ENCODE peak calls at places on chromosomes 5 and 9, in nine cellular contexts. Z, D, E, N, B, K, P, W and O are unnamed samples.

GRCh38 chr5:86929123-86929766 is 311.5 kb downstream of the COX7C start:
- DNase-seq in Z (no peak), D (no peak), E (no peak), N (no peak), B (no peak), K (no peak), P (no peak), W (no peak), O (no peak)

GRCh38 chr5:179873176-179873575 is 14.6 kb upstream of the MRNIP start:
- DNase-seq in Z (no peak), D (no peak), E (no peak), N (no peak), B (peak), K (no peak), P (no peak), W (no peak), O (no peak)

GRCh38 chr5:153523196-153523595 is 32.7 kb downstream of the GRIA1 start:
- DNase-seq in Z (no peak), D (no peak), E (no peak), N (no peak), B (no peak), K (peak), P (no peak), W (no peak), O (no peak)

GRCh38 chr9:100428871-100429654 is 2.1 kb downstream of the MSANTD3 start:
- DNase-seq in Z (no peak), D (no peak), E (peak), N (peak), B (no peak), K (peak), P (peak), W (no peak), O (peak)

GRCh38 chr9:96453625-96454024 is 3.7 kb downstream of the HABP4 start:
- DNase-seq in Z (no peak), D (no peak), E (peak), N (no peak), B (peak), K (peak), P (peak), W (no peak), O (no peak)

GRCh38 chr5:157575096-157575872 is at the start of gene ADAM19:
- DNase-seq in Z (peak), D (peak), E (peak), N (peak), B (peak), K (peak), P (no peak), W (no peak), O (no peak)

GRCh38 chr5:148653840-148654781 is at the start of gene HTR4:
- DNase-seq in Z (no peak), D (no peak), E (no peak), N (no peak), B (peak), K (no peak), P (no peak), W (no peak), O (no peak)

GRCh38 chr5:74266132-74266531 is 374.4 kb downstream of the ENC1 start:
- DNase-seq in Z (no peak), D (no peak), E (no peak), N (no peak), B (no peak), K (no peak), P (no peak), W (no peak), O (no peak)

GRCh38 chr5:75412111-75412990 is 75.3 kb downstream of the HMGCR start:
- DNase-seq in Z (no peak), D (no peak), E (no peak), N (no peak), B (no peak), K (peak), P (peak), W (no peak), O (no peak)

GRCh38 chr5:54090495-54091084 is 219.8 kb downstream of the ARL15 start:
- DNase-seq in Z (no peak), D (no peak), E (peak), N (no peak), B (no peak), K (peak), P (peak), W (no peak), O (peak)

GRCh38 chr9:75175395-75175794 is 87.1 kb downstream of the OSTF1 start:
- DNase-seq in Z (no peak), D (no peak), E (no peak), N (no peak), B (no peak), K (no peak), P (no peak), W (no peak), O (no peak)

GRCh38 chr5:139708877-139709586 is 60.9 kb downstream of the CXXC5 start:
- DNase-seq in Z (peak), D (peak), E (no peak), N (peak), B (peak), K (peak), P (no peak), W (no peak), O (no peak)

GRCh38 chr5:173785866-173786265 is 102.3 kb upstream of the CPEB4 start:
- DNase-seq in Z (no peak), D (no peak), E (no peak), N (no peak), B (no peak), K (no peak), P (no peak), W (no peak), O (no peak)

GRCh38 chr5:173785421-173785820 is 102.7 kb upstream of the CPEB4 start:
- DNase-seq in Z (no peak), D (no peak), E (no peak), N (no peak), B (no peak), K (no peak), P (no peak), W (no peak), O (no peak)

GRCh38 chr5:173789031-173789920 is 98.9 kb upstream of the CPEB4 start:
- DNase-seq in Z (no peak), D (no peak), E (no peak), N (peak), B (no peak), K (peak), P (peak), W (no peak), O (peak)

GRCh38 chr5:173790177-173790719 is 97.9 kb upstream of the CPEB4 start:
- DNase-seq in Z (no peak), D (no peak), E (no peak), N (no peak), B (no peak), K (no peak), P (no peak), W (no peak), O (no peak)

GRCh38 chr5:173786296-173787187 is 101.6 kb upstream of the CPEB4 start:
- DNase-seq in Z (no peak), D (no peak), E (no peak), N (no peak), B (no peak), K (no peak), P (no peak), W (no peak), O (no peak)
- TF ChIP-seq CTCF in Z (no peak), D (no peak), E (no peak), N (no peak), B (no peak), K (no peak), P (no peak), W (no peak), O (no peak)

GRCh38 chr5:119359737-119360413 is 4.1 kb downstream of the TNFAIP8 start:
- DNase-seq in Z (no peak), D (no peak), E (no peak), N (no peak), B (no peak), K (no peak), P (no peak), W (no peak), O (no peak)

GRCh38 chr5:119358901-119359603 is 3.2 kb downstream of the TNFAIP8 start:
- DNase-seq in Z (no peak), D (no peak), E (no peak), N (no peak), B (no peak), K (no peak), P (no peak), W (no peak), O (no peak)

GRCh38 chr5:119356384-119357188 is 767 bp downstream of the TNFAIP8 start:
- DNase-seq in Z (no peak), D (no peak), E (no peak), N (no peak), B (no peak), K (peak), P (peak), W (no peak), O (no peak)

GRCh38 chr5:119357309-119357708 is 1.5 kb downstream of the TNFAIP8 start:
- DNase-seq in Z (no peak), D (no peak), E (no peak), N (no peak), B (no peak), K (no peak), P (no peak), W (no peak), O (no peak)

DNA sequence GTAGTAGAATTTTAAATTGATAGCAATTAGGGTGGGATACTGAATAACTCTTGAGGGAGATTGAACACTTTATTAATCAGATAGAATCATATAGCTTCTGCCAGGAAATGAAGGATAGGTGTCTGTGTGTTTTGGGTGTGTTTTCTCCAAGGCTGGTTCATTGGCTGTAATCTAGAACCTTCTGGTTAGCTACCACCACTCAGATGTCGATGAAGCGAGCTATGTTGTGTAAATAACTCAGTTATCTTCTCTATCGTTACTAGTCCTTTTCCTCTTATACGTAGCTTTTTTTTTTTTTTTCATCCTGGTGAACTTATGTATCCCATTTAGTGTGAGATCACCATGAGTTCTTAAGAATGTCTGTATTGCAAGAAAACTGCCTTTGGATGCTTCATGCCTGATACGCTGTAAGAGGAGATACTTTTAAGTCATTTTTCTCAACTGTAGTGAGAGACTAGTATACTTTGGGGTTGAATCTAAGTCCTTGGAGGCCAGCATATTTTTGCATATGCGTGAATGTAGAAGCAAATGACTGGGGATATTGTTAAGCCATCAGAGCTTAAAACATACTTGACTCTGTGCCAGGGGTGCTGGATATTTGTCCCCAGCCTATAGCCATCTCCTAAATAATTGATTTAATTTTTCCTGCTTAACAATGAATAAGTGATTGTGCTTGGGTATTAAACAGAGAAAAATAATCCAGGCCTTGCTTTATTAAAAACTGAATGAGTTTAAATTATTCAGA is 2.2 kb downstream of the TNFAIP8 start:
- DNase-seq in Z (no peak), D (no peak), E (no peak), N (no peak), B (no peak), K (no peak), P (no peak), W (no peak), O (no peak)
- H3K4me3 ChIP-seq in Z (no peak), D (peak), E (no peak), N (peak), B (no peak), K (no peak), P (no peak), W (no peak), O (no peak)

GRCh38 chr5:93956006-93956405 is 214.6 kb upstream of the POU5F2 start:
- DNase-seq in Z (no peak), D (no peak), E (no peak), N (no peak), B (no peak), K (no peak), P (no peak), W (no peak), O (no peak)

GRCh38 chr5:93954421-93955069 is 213.1 kb upstream of the POU5F2 start:
- DNase-seq in Z (no peak), D (no peak), E (no peak), N (no peak), B (no peak), K (no peak), P (no peak), W (no peak), O (no peak)

DNA sequence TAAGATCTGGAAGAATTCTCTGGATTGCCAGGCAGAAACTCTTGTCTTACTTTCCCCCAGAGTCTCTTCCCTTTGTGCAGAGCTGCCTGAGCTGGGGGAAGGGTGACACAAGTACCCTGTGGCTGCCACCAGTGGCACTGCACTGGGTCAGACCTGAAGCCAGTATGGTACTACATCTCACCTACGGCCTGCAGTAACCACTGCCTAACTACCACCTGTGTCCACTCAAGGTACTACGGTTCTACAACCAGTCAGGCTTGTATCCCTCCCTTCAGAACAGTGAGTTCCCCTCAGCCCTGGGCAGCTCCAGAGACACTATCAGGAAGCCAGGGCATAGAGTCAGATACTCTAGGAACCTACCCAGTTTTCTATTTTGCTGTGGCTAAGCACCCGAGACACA is 212.0 kb upstream of the POU5F2 start:
- DNase-seq in Z (no peak), D (no peak), E (no peak), N (no peak), B (no peak), K (no peak), P (no peak), W (no peak), O (no peak)
- TF ChIP-seq CTCF in Z (no peak), D (no peak), E (no peak), N (no peak), B (no peak), K (no peak), P (no peak), W (no peak), O (no peak)

GRCh38 chr5:60299944-60300343 is 400.0 kb downstream of the DEPDC1B start:
- DNase-seq in Z (no peak), D (no peak), E (no peak), N (no peak), B (no peak), K (no peak), P (no peak), W (no peak), O (no peak)
- H3K4me3 ChIP-seq in Z (no peak), D (no peak), E (no peak), N (no peak), B (no peak), K (no peak), P (no peak), W (no peak), O (no peak)

GRCh38 chr5:171598279-171599152 is 179.1 kb downstream of the FGF18 start:
- DNase-seq in Z (no peak), D (no peak), E (no peak), N (no peak), B (no peak), K (no peak), P (no peak), W (no peak), O (no peak)
- TF ChIP-seq CTCF in Z (no peak), D (no peak), E (no peak), N (no peak), B (no peak), K (no peak), P (no peak), W (no peak), O (peak)

DNA sequence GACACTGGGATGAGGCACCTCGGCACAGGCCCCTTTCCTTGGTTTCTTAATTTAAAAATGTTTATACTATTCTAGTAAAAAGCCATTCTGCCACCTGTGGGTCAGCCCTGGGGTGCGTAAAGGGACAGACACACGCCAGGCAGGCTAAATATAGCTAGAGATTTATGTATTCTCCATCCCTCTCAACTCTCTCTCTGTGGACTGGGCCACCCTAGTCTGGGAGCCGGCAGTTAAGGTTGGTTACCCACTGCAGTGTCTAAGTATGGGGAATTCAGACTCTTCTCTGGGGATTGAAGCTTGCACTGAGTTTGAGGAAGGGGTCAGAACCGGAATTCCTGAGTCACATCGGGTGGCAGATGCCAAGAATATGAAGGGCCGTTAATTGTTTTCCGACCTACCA is 1.9 kb downstream of the NEURL1B start:
- DNase-seq in Z (no peak), D (no peak), E (no peak), N (no peak), B (no peak), K (no peak), P (no peak), W (no peak), O (no peak)
- H3K4me3 ChIP-seq in Z (peak), D (peak), E (no peak), N (no peak), B (no peak), K (no peak), P (no peak), W (no peak), O (no peak)